ENCODE peak calls at places on chromosome 5, in four cellular contexts. One of them, this sample, is unnamed.

GRCh38 chr5:329106-329757 is 7.7 kb downstream of the AHRR start:
- DNase-seq in LNCaP clone FGC: no peak
- DNase-seq in activated CD4-positive, alpha-beta T cell treated with anti-CD3 and anti-CD28 coated beads, Interleukin-2, amount 50 U/mL, for 48 hours: no peak
- DNase-seq in stimulated activated CD4-positive, alpha-beta T cell treated with anti-CD3 and anti-CD28 coated beads, Interleukin-4, amount 100 ng/mL, for 4 hours: no peak
- DNase-seq in this sample: no peak

GRCh38 chr5:58149345-58149744 is 310.5 kb downstream of the PLK2 start:
- DNase-seq in activated CD4-positive, alpha-beta T cell treated with anti-CD3 and anti-CD28 coated beads, Interleukin-2, amount 50 U/mL, for 48 hours: no peak
- DNase-seq in stimulated activated CD4-positive, alpha-beta T cell treated with anti-CD3 and anti-CD28 coated beads, Interleukin-4, amount 100 ng/mL, for 4 hours: no peak
- DNase-seq in LNCaP clone FGC: no peak
- DNase-seq in this sample: no peak

GRCh38 chr5:159855476-159856157 is 60.7 kb upstream of the ADRA1B start:
- DNase-seq in activated CD4-positive, alpha-beta T cell treated with anti-CD3 and anti-CD28 coated beads, Interleukin-2, amount 50 U/mL, for 48 hours: no peak
- DNase-seq in LNCaP clone FGC: no peak
- DNase-seq in stimulated activated CD4-positive, alpha-beta T cell treated with anti-CD3 and anti-CD28 coated beads, Interleukin-4, amount 100 ng/mL, for 4 hours: no peak
- DNase-seq in this sample: no peak

GRCh38 chr5:139903450-139903804 is 107.8 kb downstream of the PSD2 start:
- DNase-seq in LNCaP clone FGC: no peak
- DNase-seq in stimulated activated CD4-positive, alpha-beta T cell treated with anti-CD3 and anti-CD28 coated beads, Interleukin-4, amount 100 ng/mL, for 4 hours: no peak
- DNase-seq in activated CD4-positive, alpha-beta T cell treated with anti-CD3 and anti-CD28 coated beads, Interleukin-2, amount 50 U/mL, for 48 hours: no peak
- DNase-seq in this sample: no peak

GRCh38 chr5:109327572-109327971 is 82.2 kb downstream of the PJA2 start:
- DNase-seq in stimulated activated CD4-positive, alpha-beta T cell treated with anti-CD3 and anti-CD28 coated beads, Interleukin-4, amount 100 ng/mL, for 4 hours: no peak
- DNase-seq in LNCaP clone FGC: no peak
- DNase-seq in activated CD4-positive, alpha-beta T cell treated with anti-CD3 and anti-CD28 coated beads, Interleukin-2, amount 50 U/mL, for 48 hours: no peak
- DNase-seq in this sample: no peak

GRCh38 chr5:39427633-39428032 is 2.9 kb upstream of the DAB2 start:
- DNase-seq in LNCaP clone FGC: no peak
- DNase-seq in activated CD4-positive, alpha-beta T cell treated with anti-CD3 and anti-CD28 coated beads, Interleukin-2, amount 50 U/mL, for 48 hours: no peak
- DNase-seq in stimulated activated CD4-positive, alpha-beta T cell treated with anti-CD3 and anti-CD28 coated beads, Interleukin-4, amount 100 ng/mL, for 4 hours: no peak
- DNase-seq in this sample: no peak

GRCh38 chr5:132979367-132979935 is 16.0 kb upstream of the AFF4 start:
- DNase-seq in LNCaP clone FGC: no peak
- DNase-seq in activated CD4-positive, alpha-beta T cell treated with anti-CD3 and anti-CD28 coated beads, Interleukin-2, amount 50 U/mL, for 48 hours: no peak
- DNase-seq in stimulated activated CD4-positive, alpha-beta T cell treated with anti-CD3 and anti-CD28 coated beads, Interleukin-4, amount 100 ng/mL, for 4 hours: no peak
- DNase-seq in this sample: no peak

GRCh38 chr5:94498199-94498598 is 120.2 kb downstream of the KIAA0825 start:
- DNase-seq in LNCaP clone FGC: no peak
- DNase-seq in stimulated activated CD4-positive, alpha-beta T cell treated with anti-CD3 and anti-CD28 coated beads, Interleukin-4, amount 100 ng/mL, for 4 hours: no peak
- DNase-seq in activated CD4-positive, alpha-beta T cell treated with anti-CD3 and anti-CD28 coated beads, Interleukin-2, amount 50 U/mL, for 48 hours: no peak
- DNase-seq in this sample: no peak

GRCh38 chr5:61198606-61199005 is 36.3 kb upstream of the SMIM15 start:
- DNase-seq in LNCaP clone FGC: no peak
- DNase-seq in activated CD4-positive, alpha-beta T cell treated with anti-CD3 and anti-CD28 coated beads, Interleukin-2, amount 50 U/mL, for 48 hours: no peak
- DNase-seq in stimulated activated CD4-positive, alpha-beta T cell treated with anti-CD3 and anti-CD28 coated beads, Interleukin-4, amount 100 ng/mL, for 4 hours: no peak
- DNase-seq in this sample: no peak

GRCh38 chr5:78628260-78629024 is 20.1 kb downstream of the LHFPL2 start:
- DNase-seq in activated CD4-positive, alpha-beta T cell treated with anti-CD3 and anti-CD28 coated beads, Interleukin-2, amount 50 U/mL, for 48 hours: no peak
- DNase-seq in LNCaP clone FGC: no peak
- DNase-seq in stimulated activated CD4-positive, alpha-beta T cell treated with anti-CD3 and anti-CD28 coated beads, Interleukin-4, amount 100 ng/mL, for 4 hours: no peak
- DNase-seq in this sample: no peak

GRCh38 chr5:168422431-168422830 is 63.8 kb upstream of the RARS1 start:
- DNase-seq in LNCaP clone FGC: peak; percentile 7
- DNase-seq in stimulated activated CD4-positive, alpha-beta T cell treated with anti-CD3 and anti-CD28 coated beads, Interleukin-4, amount 100 ng/mL, for 4 hours: no peak
- DNase-seq in activated CD4-positive, alpha-beta T cell treated with anti-CD3 and anti-CD28 coated beads, Interleukin-2, amount 50 U/mL, for 48 hours: no peak
- DNase-seq in this sample: no peak

GRCh38 chr5:6013496-6013895 is 364.9 kb downstream of the MED10 start:
- DNase-seq in activated CD4-positive, alpha-beta T cell treated with anti-CD3 and anti-CD28 coated beads, Interleukin-2, amount 50 U/mL, for 48 hours: no peak
- DNase-seq in stimulated activated CD4-positive, alpha-beta T cell treated with anti-CD3 and anti-CD28 coated beads, Interleukin-4, amount 100 ng/mL, for 4 hours: no peak
- DNase-seq in LNCaP clone FGC: no peak
- DNase-seq in this sample: no peak

This sample was measured in breast epithelium.